ENCODE peak calls at places on chromosomes 3 and 15, in four cellular contexts. Q is T-helper 1 cell, L is endothelial cell, P is upper lobe of right lung. X is an unnamed sample.

GRCh38 chr3:71989165-71989564 is 204.2 kb upstream of the PROK2 start:
- DNase-seq in L (no peak), Q (no peak), P (no peak), X (peak)

GRCh38 chr3:162041622-162042021 is 545.0 kb downstream of the OTOL1 start:
- DNase-seq in L (no peak), Q (no peak), P (no peak), X (no peak)

GRCh38 chr3:192930585-192930984 is 12.9 kb upstream of the MB21D2 start:
- DNase-seq in L (no peak), P (no peak), Q (no peak), X (no peak)

GRCh38 chr3:128397484-128397883 is 69.2 kb downstream of the DNAJB8 start:
- DNase-seq in P (no peak), L (no peak), Q (no peak), X (no peak)

GRCh38 chr3:78993375-78993774 is 774.4 kb downstream of the ROBO1 start:
- DNase-seq in P (no peak), L (no peak), Q (no peak), X (no peak)

GRCh38 chr3:113231391-113231790 is 20.0 kb downstream of the BOC start:
- DNase-seq in L (no peak), P (no peak), Q (no peak), X (peak)

GRCh38 chr15:90529369-90530249 is at the start of gene CRTC3:
- DNase-seq in Q (peak), P (peak), L (peak), X (peak)

GRCh38 chr3:184911570-184911969 is 99.6 kb downstream of the VPS8 start:
- DNase-seq in L (no peak), Q (no peak), P (no peak), X (no peak)

GRCh38 chr15:70062321-70062956 is 35.3 kb downstream of the TLE3 start:
- DNase-seq in L (no peak), P (peak), Q (no peak), X (no peak)

GRCh38 chr15:70017796-70018195 is 79.9 kb downstream of the TLE3 start:
- DNase-seq in L (no peak), Q (no peak), P (no peak), X (no peak)

GRCh38 chr3:42500091-42500490 is 2.4 kb upstream of the VIPR1 start:
- DNase-seq in P (peak), L (no peak), Q (no peak), X (no peak)

GRCh38 chr3:79491029-79491634 is 276.7 kb downstream of the ROBO1 start:
- DNase-seq in Q (no peak), L (no peak), P (no peak), X (no peak)

GRCh38 chr3:78274475-78275065 is 1234.7 kb downstream of the ROBO2 start:
- DNase-seq in Q (no peak), P (no peak), L (no peak), X (no peak)

GRCh38 chr3:188133219-188133618 is 20.7 kb upstream of the LPP start:
- DNase-seq in Q (no peak), P (no peak), L (no peak), X (no peak)

GRCh38 chr3:186772886-186773417 is 10.4 kb upstream of the EIF4A2 start:
- DNase-seq in L (no peak), Q (peak), P (peak), X (no peak)

GRCh38 chr3:10954740-10955139 is 37.8 kb upstream of the SLC6A1 start:
- DNase-seq in L (no peak), Q (no peak), P (no peak), X (no peak)

GRCh38 chr3:14548321-14548729 is 8.2 kb upstream of the GRIP2 start:
- DNase-seq in P (no peak), Q (no peak), L (peak), X (peak)

GRCh38 chr3:134613006-134613520 is 37.8 kb downstream of the KY start:
- DNase-seq in P (no peak), L (no peak), Q (no peak), X (no peak)

GRCh38 chr3:36697397-36698001 is 66.9 kb downstream of the DCLK3 start:
- DNase-seq in P (no peak), L (no peak), Q (no peak), X (no peak)

GRCh38 chr3:56966509-56966908 is 94.0 kb upstream of the SPATA12 start:
- DNase-seq in Q (no peak), L (no peak), P (no peak), X (no peak)